ENCODE peak calls at places on chromosome 16, in ten cellular contexts. Q is GM06990, V is SK-N-SH, D is OCI-LY7, F is coronary artery, I is A549, L is cardiac muscle cell, W is IMR-90, U is MCF 10A, Y is heart right ventricle. J is an unnamed sample.

GRCh38 chr16:87877942-87878507 is 8.7 kb upstream of the SLC7A5 start:
- DNase-seq in Q (no peak), V (no peak), D (peak), F (no peak), I (no peak), L (no peak), W (no peak), U (no peak), Y (no peak), J (no peak)

GRCh38 chr16:1379863-1380174 is 28.1 kb downstream of the GNPTG start:
- DNase-seq in Q (peak), V (no peak), D (no peak), F (no peak), I (peak), L (no peak), W (no peak), U (peak), Y (no peak), J (no peak)

GRCh38 chr16:28623172-28623711 is 13.4 kb upstream of the SULT1A1 start:
- DNase-seq in Q (peak), V (no peak), D (peak), F (no peak), I (no peak), L (peak), W (no peak), U (peak), Y (peak), J (no peak)

GRCh38 chr16:2854700-2855309 is 3.2 kb downstream of the PRSS22 start:
- DNase-seq in Q (no peak), V (peak), D (peak), F (no peak), I (no peak), L (no peak), W (no peak), U (no peak), Y (no peak), J (no peak)

GRCh38 chr16:66846831-66847230 is 2.6 kb downstream of the CA7 start:
- DNase-seq in Q (no peak), V (no peak), D (no peak), F (no peak), I (no peak), L (no peak), W (no peak), U (no peak), Y (no peak), J (no peak)

GRCh38 chr16:56777533-56777932 is 47.6 kb downstream of the NUP93 start:
- DNase-seq in Q (no peak), V (no peak), D (no peak), F (no peak), I (no peak), L (no peak), W (no peak), U (no peak), Y (no peak), J (no peak)

GRCh38 chr16:56425439-56425832 is at the start of gene AMFR:
- DNase-seq in Q (peak), V (peak), D (peak), F (peak), I (peak), L (peak), W (peak), U (peak), Y (peak), J (peak)

GRCh38 chr16:10172848-10173655 is 9.2 kb downstream of the GRIN2A start:
- DNase-seq in Q (no peak), V (no peak), D (no peak), F (no peak), I (no peak), L (no peak), W (no peak), U (peak), Y (no peak), J (peak)

GRCh38 chr16:22648141-22648540 is 137.4 kb downstream of the NPIPB5 start:
- DNase-seq in Q (no peak), V (no peak), D (no peak), F (peak), I (no peak), L (no peak), W (no peak), U (no peak), Y (no peak), J (no peak)

GRCh38 chr16:68085259-68086071 is at the start of gene NFATC3:
- DNase-seq in Q (peak), V (peak), D (peak), F (no peak), I (peak), L (peak), W (peak), U (peak), Y (peak), J (peak)

GRCh38 chr16:35188288-35189155 is 1729.1 kb downstream of the TP53TG3F start:
- DNase-seq in Q (no peak), V (peak), D (peak), F (peak), I (no peak), L (no peak), W (no peak), U (peak), Y (no peak), J (no peak)

GRCh38 chr16:86756882-86757703 is 178.7 kb downstream of the FOXL1 start:
- DNase-seq in Q (no peak), V (no peak), D (no peak), F (no peak), I (no peak), L (no peak), W (no peak), U (no peak), Y (no peak), J (no peak)

GRCh38 chr16:79848739-79849518 is 248.4 kb upstream of the MAF start:
- DNase-seq in Q (no peak), V (no peak), D (no peak), F (no peak), I (no peak), L (no peak), W (no peak), U (peak), Y (no peak), J (no peak)

GRCh38 chr16:57764341-57765159 is 29.0 kb downstream of the KATNB1 start:
- DNase-seq in Q (peak), V (peak), D (peak), F (no peak), I (peak), L (peak), W (peak), U (peak), Y (no peak), J (peak)

GRCh38 chr16:23863511-23864422 is 28.0 kb downstream of the PRKCB start:
- DNase-seq in Q (peak), V (no peak), D (peak), F (no peak), I (no peak), L (no peak), W (no peak), U (no peak), Y (no peak), J (no peak)

GRCh38 chr16:68901910-68902309 is 58.6 kb downstream of the TANGO6 start:
- DNase-seq in Q (no peak), V (no peak), D (no peak), F (no peak), I (no peak), L (peak), W (peak), U (peak), Y (no peak), J (peak)

GRCh38 chr16:69106491-69107291 is 1.2 kb downstream of the HAS3 start:
- DNase-seq in Q (no peak), V (peak), D (no peak), F (no peak), I (peak), L (no peak), W (no peak), U (peak), Y (no peak), J (no peak)

GRCh38 chr16:27759301-27759871 is 209.4 kb downstream of the KATNIP start:
- DNase-seq in Q (no peak), V (no peak), D (no peak), F (no peak), I (no peak), L (peak), W (peak), U (peak), Y (no peak), J (peak)

GRCh38 chr16:17776888-17777287 is 306.1 kb upstream of the XYLT1 start:
- DNase-seq in Q (no peak), V (no peak), D (no peak), F (no peak), I (no peak), L (no peak), W (no peak), U (no peak), Y (no peak), J (no peak)

GRCh38 chr16:89071686-89072182 is 21.9 kb upstream of the ACSF3 start:
- DNase-seq in Q (no peak), V (peak), D (no peak), F (no peak), I (no peak), L (no peak), W (no peak), U (no peak), Y (no peak), J (no peak)

GRCh38 chr16:31386157-31386984 is 6.8 kb upstream of the ITGAD start:
- DNase-seq in Q (no peak), V (no peak), D (no peak), F (no peak), I (peak), L (peak), W (peak), U (peak), Y (no peak), J (peak)

GRCh38 chr16:19884021-19884485 is 595 bp downstream of the GPRC5B start:
- DNase-seq in Q (no peak), V (peak), D (no peak), F (no peak), I (no peak), L (no peak), W (no peak), U (no peak), Y (peak), J (no peak)

DNA sequence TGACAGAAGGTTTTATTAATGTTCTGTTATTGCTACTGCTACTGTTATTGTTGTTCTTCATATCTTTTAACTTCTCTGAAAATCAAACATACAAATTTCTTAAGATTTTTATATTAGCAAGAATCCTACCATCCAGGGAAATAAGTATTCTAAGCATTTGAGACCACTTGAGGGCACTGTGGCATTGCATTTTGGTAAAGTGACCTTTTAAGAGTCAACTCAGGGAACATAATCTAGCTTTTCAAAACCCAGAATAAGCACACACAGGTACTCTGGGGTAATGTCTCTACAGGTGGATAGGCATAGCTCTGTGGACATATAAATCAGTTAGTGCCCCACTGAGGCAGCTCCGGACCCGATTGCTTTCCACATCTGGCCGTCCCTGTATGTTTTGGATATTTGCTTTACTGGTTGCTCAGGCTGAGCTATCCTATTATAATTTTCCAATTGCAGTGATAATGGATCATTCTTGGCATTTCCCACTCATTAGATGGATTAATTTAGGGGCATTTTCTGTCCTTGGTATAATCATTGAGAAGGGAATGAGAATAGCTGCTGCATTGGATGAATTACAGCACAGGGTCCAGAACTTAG is 1425.1 kb upstream of the CDH8 start:
- DNase-seq in Q (no peak), V (peak), D (peak), F (no peak), I (no peak), L (peak), W (peak), U (peak), Y (no peak), J (peak)
- TF ChIP-seq CTCF in Q (no peak), V (peak), D (peak), F (peak), I (peak), L (peak), W (peak), U (peak), Y (peak), J (peak)

DNA sequence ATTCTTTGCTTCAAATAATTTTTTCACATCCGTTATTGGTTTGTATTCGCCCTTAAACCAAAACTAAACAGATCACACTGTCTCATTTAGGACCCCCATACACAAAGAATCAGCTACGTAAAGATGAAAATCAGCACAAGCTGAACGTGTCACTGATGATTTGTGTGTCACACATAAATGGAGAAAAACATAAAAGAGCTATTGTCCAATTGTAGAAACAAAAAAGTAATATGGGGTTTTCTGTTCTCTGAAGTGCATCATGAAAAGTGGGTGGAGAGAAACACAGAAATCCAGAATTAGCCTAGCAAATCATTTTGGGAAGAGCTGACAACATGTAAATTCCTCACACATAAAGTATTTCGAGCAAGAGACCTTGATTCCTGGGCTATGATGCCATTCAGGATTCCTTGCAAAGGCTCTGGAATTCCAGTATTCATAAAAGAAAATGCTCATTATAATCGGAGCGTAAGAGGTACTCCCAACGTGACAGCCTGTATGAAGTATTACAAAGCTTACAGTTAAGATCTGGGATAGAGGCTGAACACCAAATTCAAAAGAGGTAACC is 1.1 kb downstream of the DCUN1D3 start:
- DNase-seq in Q (no peak), V (no peak), D (no peak), F (no peak), I (no peak), L (peak), W (peak), U (no peak), Y (no peak), J (peak)
- TF ChIP-seq CTCF in Q (no peak), V (no peak), D (no peak), F (no peak), I (no peak), L (no peak), W (no peak), U (no peak), Y (no peak), J (no peak)

GRCh38 chr16:70681382-70682238 is 4.2 kb downstream of the MTSS2 start:
- DNase-seq in Q (no peak), V (peak), D (no peak), F (no peak), I (no peak), L (no peak), W (no peak), U (no peak), Y (peak), J (no peak)

GRCh38 chr16:70678898-70679652 is 6.8 kb downstream of the MTSS2 start:
- DNase-seq in Q (no peak), V (no peak), D (no peak), F (no peak), I (no peak), L (no peak), W (no peak), U (no peak), Y (peak), J (no peak)

GRCh38 chr16:70680495-70681381 is 5.1 kb downstream of the MTSS2 start:
- DNase-seq in Q (no peak), V (no peak), D (no peak), F (no peak), I (no peak), L (no peak), W (no peak), U (no peak), Y (peak), J (no peak)

GRCh38 chr16:70678121-70678897 is 7.5 kb downstream of the MTSS2 start:
- DNase-seq in Q (no peak), V (no peak), D (no peak), F (no peak), I (no peak), L (no peak), W (no peak), U (no peak), Y (peak), J (no peak)

DNA sequence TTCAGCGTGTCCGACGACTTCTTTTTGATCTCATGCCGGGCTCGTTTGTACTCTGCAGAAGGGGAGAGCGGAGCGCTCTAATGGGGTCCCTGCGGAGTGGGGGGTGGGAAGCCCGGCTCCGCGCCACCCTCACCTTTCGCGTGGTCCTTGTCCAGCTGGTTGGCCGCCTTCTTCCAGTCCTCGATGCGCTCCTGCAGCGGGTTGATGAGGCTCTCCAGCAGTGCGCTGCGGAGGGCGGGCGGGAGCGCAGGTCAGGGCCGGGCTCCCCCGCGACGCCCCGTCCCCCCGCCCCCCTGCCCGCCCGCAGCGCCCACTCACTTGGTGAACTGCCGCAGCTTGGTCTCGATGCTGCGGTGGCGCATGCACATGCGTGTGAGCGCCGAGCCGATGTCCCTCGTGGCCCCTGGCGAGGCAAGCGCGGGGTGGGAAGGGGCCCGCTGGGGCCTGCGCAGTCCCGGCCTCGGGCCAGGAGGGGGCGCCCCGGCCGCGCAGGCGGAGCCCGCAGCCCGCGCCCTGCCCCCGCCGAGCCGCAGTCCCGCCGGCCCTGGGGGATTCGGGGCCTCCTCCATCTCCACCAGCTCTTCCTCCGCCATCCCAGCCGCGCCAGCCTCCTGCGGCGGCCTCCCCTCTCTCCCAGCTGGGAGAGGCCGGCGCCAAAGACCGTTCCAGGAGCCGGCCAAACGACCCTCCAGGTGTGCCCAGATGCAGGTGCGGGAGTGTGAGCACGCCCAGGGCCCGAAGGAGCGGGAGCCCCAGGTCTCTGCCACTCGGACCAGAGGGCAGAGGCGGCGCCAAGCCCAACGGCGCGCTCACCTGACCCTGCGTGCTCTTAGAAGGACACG is 6.0 kb downstream of the MTSS2 start:
- DNase-seq in Q (no peak), V (peak), D (no peak), F (no peak), I (peak), L (peak), W (no peak), U (no peak), Y (peak), J (no peak)
- TF ChIP-seq CTCF in Q (no peak), V (peak), D (no peak), F (peak), I (peak), L (peak), W (peak), U (peak), Y (peak), J (peak)

GRCh38 chr16:65306722-65307121 is 184.9 kb upstream of the CDH11 start:
- DNase-seq in Q (no peak), V (no peak), D (no peak), F (no peak), I (no peak), L (no peak), W (no peak), U (no peak), Y (no peak), J (no peak)

GRCh38 chr16:65309294-65309850 is 187.5 kb upstream of the CDH11 start:
- DNase-seq in Q (no peak), V (peak), D (no peak), F (no peak), I (no peak), L (no peak), W (no peak), U (no peak), Y (no peak), J (no peak)

GRCh38 chr16:65308506-65308905 is 186.6 kb upstream of the CDH11 start:
- DNase-seq in Q (no peak), V (no peak), D (no peak), F (no peak), I (no peak), L (no peak), W (no peak), U (no peak), Y (no peak), J (no peak)

GRCh38 chr16:65306313-65306712 is 184.4 kb upstream of the CDH11 start:
- DNase-seq in Q (no peak), V (no peak), D (no peak), F (no peak), I (no peak), L (no peak), W (no peak), U (no peak), Y (no peak), J (no peak)

GRCh38 chr16:65305588-65305987 is 183.7 kb upstream of the CDH11 start:
- DNase-seq in Q (no peak), V (no peak), D (no peak), F (no peak), I (no peak), L (no peak), W (no peak), U (no peak), Y (no peak), J (peak)
- TF ChIP-seq CTCF in Q (no peak), V (no peak), D (no peak), F (no peak), I (no peak), L (no peak), W (no peak), U (no peak), Y (no peak), J (no peak)

DNA sequence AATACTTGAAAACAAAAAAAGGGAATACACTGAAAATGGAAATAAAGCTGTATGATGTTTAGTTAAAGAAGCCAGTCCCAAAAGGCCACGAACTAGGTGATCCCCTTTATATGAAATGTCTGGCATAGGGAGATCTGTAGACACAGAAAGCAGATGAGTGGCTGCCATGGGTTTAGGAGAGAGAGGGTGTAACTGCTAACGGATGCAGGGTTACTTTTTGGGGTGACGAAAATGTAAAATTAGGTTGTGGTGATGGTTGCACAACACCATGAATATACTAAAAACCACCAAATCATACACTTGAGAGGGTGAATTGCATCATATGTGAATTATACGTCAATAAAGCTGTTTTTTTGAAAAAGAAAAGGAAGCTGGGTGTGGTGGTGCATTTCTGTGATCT is 99.6 kb downstream of the ADCY9 start:
- DNase-seq in Q (no peak), V (no peak), D (no peak), F (no peak), I (no peak), L (peak), W (peak), U (peak), Y (no peak), J (peak)
- TF ChIP-seq CTCF in Q (no peak), V (no peak), D (no peak), F (no peak), I (no peak), L (no peak), W (no peak), U (no peak), Y (no peak), J (no peak)

GRCh38 chr16:13898233-13898632 is 21.7 kb upstream of the ERCC4 start:
- DNase-seq in Q (no peak), V (no peak), D (no peak), F (no peak), I (no peak), L (no peak), W (no peak), U (no peak), Y (no peak), J (no peak)

GRCh38 chr16:13897806-13898205 is 22.1 kb upstream of the ERCC4 start:
- DNase-seq in Q (no peak), V (no peak), D (no peak), F (no peak), I (no peak), L (no peak), W (no peak), U (no peak), Y (no peak), J (no peak)

GRCh38 chr16:13895516-13895915 is 24.4 kb upstream of the ERCC4 start:
- DNase-seq in Q (no peak), V (no peak), D (no peak), F (no peak), I (no peak), L (no peak), W (no peak), U (no peak), Y (no peak), J (no peak)

GRCh38 chr16:13892301-13892700 is 27.7 kb upstream of the ERCC4 start:
- DNase-seq in Q (no peak), V (no peak), D (no peak), F (no peak), I (no peak), L (no peak), W (no peak), U (no peak), Y (no peak), J (no peak)

GRCh38 chr16:13896543-13897182 is 23.3 kb upstream of the ERCC4 start:
- DNase-seq in Q (no peak), V (no peak), D (peak), F (no peak), I (no peak), L (peak), W (peak), U (peak), Y (no peak), J (no peak)
- TF ChIP-seq CTCF in Q (peak), V (peak), D (peak), F (no peak), I (peak), L (peak), W (peak), U (peak), Y (no peak), J (peak)

J was measured in cardiac fibroblast.